ENCODE peak calls at places on chromosomes 11 and 22, in eight cellular contexts. B is aorta, H is HT-29, C is ACHN, R is dermis microvascular lymphatic vessel endothelial cell, D is spleen, F is NCI-H1092 treated with DMSO at 0.1 percent for 48 hours, L is epithelial cell of prostate. U is an unnamed sample.

GRCh38 chr22:47419239-47419638 is 656.8 kb downstream of the TBC1D22A start:
- DNase-seq in B (no peak), H (no peak), C (no peak), R (no peak), D (no peak), F (no peak), L (no peak), U (no peak)

GRCh38 chr22:19576460-19577421 is 52.5 kb upstream of the CLDN5 start:
- DNase-seq in B (no peak), H (no peak), C (peak; percentile 46), R (peak; percentile 92), D (no peak), F (no peak), L (no peak), U (peak; percentile 94)

GRCh38 chr22:43824724-43825485 is 12.8 kb upstream of the EFCAB6 start:
- DNase-seq in B (no peak), H (no peak), C (no peak), R (no peak), D (no peak), F (no peak), L (no peak), U (no peak)

GRCh38 chr11:80167766-80168165 is 726.9 kb upstream of the TENM4 start:
- DNase-seq in B (no peak), H (no peak), C (no peak), R (no peak), D (no peak), F (no peak), L (no peak), U (no peak)

GRCh38 chr11:94245121-94245520 is 59.3 kb upstream of the IZUMO1R start:
- DNase-seq in B (no peak), H (no peak), C (no peak), R (no peak), D (no peak), F (no peak), L (no peak), U (no peak)

GRCh38 chr11:59865031-59865430 is 1.3 kb downstream of the TCN1 start:
- DNase-seq in B (no peak), H (peak; percentile 62), C (no peak), R (peak; percentile 82), D (no peak), F (no peak), L (peak; percentile 60), U (peak; percentile 80)

GRCh38 chr11:100640646-100641045 is 46.4 kb upstream of the ARHGAP42 start:
- DNase-seq in B (no peak), H (no peak), C (no peak), R (no peak), D (no peak), F (peak; percentile 70), L (no peak), U (no peak)

GRCh38 chr11:57432714-57433163 is 5.8 kb upstream of the SLC43A3 start:
- DNase-seq in B (peak; percentile 69), H (no peak), C (peak; percentile 10), R (no peak), D (no peak), F (no peak), L (no peak), U (peak; percentile 70)

GRCh38 chr11:68471360-68472340 is 11.1 kb downstream of the PPP6R3 start:
- DNase-seq in B (peak; percentile 67), H (no peak), C (peak; percentile 19), R (no peak), D (peak; percentile 43), F (no peak), L (no peak), U (peak; percentile 56)

GRCh38 chr22:35425971-35426800 is 26.2 kb downstream of the MCM5 start:
- DNase-seq in B (no peak), H (peak; percentile 6), C (peak; percentile 54), R (no peak), D (no peak), F (no peak), L (no peak), U (no peak)

GRCh38 chr11:2298795-2299747 is 2.6 kb downstream of the C11orf21 start:
- DNase-seq in B (no peak), H (peak; percentile 76), C (peak; percentile 20), R (no peak), D (peak; percentile 80), F (peak; percentile 77), L (no peak), U (no peak)

GRCh38 chr11:119027561-119028345 is 2.9 kb downstream of the SLC37A4 start:
- DNase-seq in B (no peak), H (no peak), C (no peak), R (no peak), D (peak; percentile 72), F (no peak), L (no peak), U (no peak)

GRCh38 chr11:76805206-76805913 is 22.2 kb downstream of the TSKU start:
- DNase-seq in B (no peak), H (peak; percentile 41), C (no peak), R (no peak), D (peak; percentile 43), F (no peak), L (no peak), U (peak; percentile 16)

GRCh38 chr11:34830648-34831047 is 85.5 kb downstream of the APIP start:
- DNase-seq in B (no peak), H (no peak), C (no peak), R (peak; percentile 66), D (no peak), F (peak; percentile 24), L (no peak), U (no peak)

GRCh38 chr11:73325036-73325981 is 17.2 kb downstream of the ARHGEF17 start:
- DNase-seq in B (peak; percentile 86), H (no peak), C (no peak), R (no peak), D (no peak), F (no peak), L (no peak), U (no peak)

GRCh38 chr11:129143335-129143734 is 48.8 kb downstream of the ARHGAP32 start:
- DNase-seq in B (peak; percentile 91), H (peak; percentile 99), C (peak; percentile 96), R (peak; percentile 98), D (no peak), F (no peak), L (peak; percentile 96), U (peak; percentile 88)

GRCh38 chr11:5684627-5685362 is at the start of gene TRIM5:
- DNase-seq in B (peak; percentile 90), H (peak; percentile 97), C (peak; percentile 97), R (peak; percentile 99), D (peak; percentile 91), F (no peak), L (peak; percentile 85), U (peak; percentile 98)

GRCh38 chr11:26263769-26264168 is 68.2 kb upstream of the ANO3 start:
- DNase-seq in B (no peak), H (no peak), C (no peak), R (no peak), D (no peak), F (no peak), L (no peak), U (no peak)

GRCh38 chr22:46119093-46119728 is 31.1 kb upstream of the PPARA start:
- DNase-seq in B (no peak), H (no peak), C (no peak), R (no peak), D (no peak), F (no peak), L (no peak), U (no peak)

U was measured in lung microvascular endothelial cell.